ENCODE peak calls at places on chromosomes 11 and 22, in eight cellular contexts. V is OCI-LY7, G is WTC11, R is mucosa of descending colon, F is AG10803, A is ascending aorta, E is HCT116, D is MCF 10A. L is an unnamed sample.

GRCh38 chr11:131748146-131749050 is 378.0 kb downstream of the NTM start:
- DNase-seq in V (peak), G (peak), R (peak), F (peak), A (peak), E (no peak), D (peak), L (peak)

GRCh38 chr11:12287374-12288211 is 89.8 kb upstream of the PARVA start:
- DNase-seq in V (no peak), G (peak), R (no peak), F (peak), A (peak), E (peak), D (peak), L (peak)

GRCh38 chr11:82701847-82702520 is 31.7 kb downstream of the FAM181B start:
- DNase-seq in V (peak), G (peak), R (no peak), F (peak), A (no peak), E (peak), D (peak), L (peak)

GRCh38 chr22:43152001-43152354 is 619 bp downstream of the TSPO start:
- DNase-seq in V (peak), G (no peak), R (no peak), F (no peak), A (no peak), E (no peak), D (no peak), L (no peak)

GRCh38 chr22:44366372-44367310 is 53.9 kb upstream of the SHISAL1 start:
- DNase-seq in V (no peak), G (no peak), R (peak), F (no peak), A (no peak), E (no peak), D (no peak), L (peak)

GRCh38 chr11:111081021-111081511 is 164.5 kb upstream of the POU2AF2 start:
- DNase-seq in V (no peak), G (no peak), R (no peak), F (no peak), A (no peak), E (no peak), D (no peak), L (no peak)

GRCh38 chr11:10294289-10294953 is 402 bp upstream of the SBF2 start:
- DNase-seq in V (no peak), G (peak), R (peak), F (peak), A (no peak), E (no peak), D (peak), L (peak)

GRCh38 chr11:111269146-111269868 is 23.8 kb downstream of the POU2AF2 start:
- DNase-seq in V (no peak), G (no peak), R (no peak), F (peak), A (no peak), E (no peak), D (no peak), L (no peak)

GRCh38 chr11:77152846-77153245 is 24.8 kb downstream of the MYO7A start:
- DNase-seq in V (no peak), G (no peak), R (no peak), F (peak), A (no peak), E (no peak), D (no peak), L (no peak)

GRCh38 chr11:43268161-43268560 is 43.6 kb upstream of the API5 start:
- DNase-seq in V (no peak), G (no peak), R (no peak), F (peak), A (no peak), E (no peak), D (no peak), L (peak)

GRCh38 chr11:2913029-2913431 is 16.2 kb downstream of the PHLDA2 start:
- DNase-seq in V (no peak), G (no peak), R (no peak), F (no peak), A (no peak), E (no peak), D (peak), L (no peak)

GRCh38 chr22:38718414-38718813 is 12.7 kb downstream of the GTPBP1 start:
- DNase-seq in V (no peak), G (peak), R (peak), F (peak), A (peak), E (peak), D (peak), L (peak)

GRCh38 chr11:62922189-62922589 is 1.0 kb upstream of the CHRM1 start:
- DNase-seq in V (no peak), G (no peak), R (no peak), F (no peak), A (no peak), E (no peak), D (peak), L (no peak)

GRCh38 chr11:62921201-62921572 is at the start of gene CHRM1:
- DNase-seq in V (no peak), G (no peak), R (peak), F (no peak), A (no peak), E (no peak), D (peak), L (no peak)

GRCh38 chr11:62923634-62924411 is 2.7 kb upstream of the CHRM1 start:
- DNase-seq in V (peak), G (no peak), R (no peak), F (no peak), A (no peak), E (no peak), D (no peak), L (peak)

GRCh38 chr11:62921573-62922188 is 518 bp upstream of the CHRM1 start:
- DNase-seq in V (no peak), G (no peak), R (peak), F (peak), A (no peak), E (no peak), D (peak), L (no peak)

DNA sequence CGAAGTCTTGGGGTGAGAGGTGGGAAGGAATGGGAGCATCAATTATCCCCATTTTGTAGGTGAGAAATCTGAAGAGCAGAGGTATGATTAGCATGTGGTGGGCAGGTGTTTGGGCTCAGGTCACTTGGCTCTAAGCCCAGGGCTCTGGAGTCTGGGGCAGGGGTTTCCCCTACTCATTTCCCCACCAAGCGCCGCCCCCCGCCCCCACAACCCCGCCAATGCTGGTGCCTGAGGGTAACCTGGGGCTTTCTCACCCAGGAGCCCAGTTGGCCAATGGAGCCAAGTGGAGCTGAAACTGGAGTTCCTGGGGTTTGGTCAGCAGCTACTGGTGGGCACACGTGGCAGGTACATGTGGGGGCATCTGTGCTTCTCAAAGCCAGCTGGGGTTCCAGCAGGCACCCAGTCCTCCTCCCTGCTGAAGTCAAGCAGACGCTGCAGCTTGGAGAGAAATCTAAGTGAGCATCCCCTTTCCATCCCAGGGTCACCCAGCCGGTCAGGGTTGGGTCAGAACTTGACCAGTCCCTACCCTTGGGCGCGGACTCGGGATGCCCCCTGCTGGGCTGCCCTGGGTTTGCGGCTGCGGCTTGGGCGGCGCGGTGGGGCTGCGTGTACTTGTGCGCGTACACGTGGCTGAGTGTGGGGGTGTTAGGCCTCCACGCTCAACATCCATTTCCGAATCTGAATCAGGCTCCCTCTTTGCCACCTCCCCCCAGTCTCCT is 1.6 kb upstream of the CHRM1 start:
- DNase-seq in V (peak), G (peak), R (no peak), F (no peak), A (no peak), E (no peak), D (no peak), L (peak)
- TF ChIP-seq CTCF in V (peak), G (peak), R (no peak), F (peak), A (no peak), E (no peak), D (peak), L (peak)

GRCh38 chr22:41301085-41302015 is at the start of gene ZC3H7B:
- DNase-seq in V (peak), G (peak), R (peak), F (peak), A (peak), E (no peak), D (peak), L (peak)
- TF ChIP-seq CTCF in V (peak), G (no peak), R (peak), F (peak), A (peak), E (no peak), D (peak), L (no peak)

GRCh38 chr11:37525336-37525735 is 927.3 kb upstream of the RAG2 start:
- DNase-seq in V (no peak), G (no peak), R (no peak), F (no peak), A (no peak), E (no peak), D (no peak), L (no peak)
- TF ChIP-seq CTCF in V (no peak), G (no peak), R (no peak), F (peak), A (no peak), E (no peak), D (peak), L (no peak)

GRCh38 chr11:64245797-64246623 is 733 bp downstream of the PPP1R14B start:
- DNase-seq in V (peak), G (no peak), R (peak), F (peak), A (peak), E (no peak), D (peak), L (peak)

GRCh38 chr11:64248578-64248977 is 1.8 kb upstream of the PPP1R14B start:
- DNase-seq in V (no peak), G (peak), R (peak), F (no peak), A (no peak), E (no peak), D (no peak), L (no peak)

GRCh38 chr11:64245401-64245796 is 1.3 kb downstream of the PPP1R14B start:
- DNase-seq in V (peak), G (no peak), R (peak), F (no peak), A (peak), E (no peak), D (peak), L (no peak)

GRCh38 chr11:64247729-64248531 is 1.2 kb upstream of the PPP1R14B start:
- DNase-seq in V (no peak), G (no peak), R (no peak), F (no peak), A (no peak), E (no peak), D (no peak), L (no peak)

GRCh38 chr11:64246874-64247728 is at the start of gene PPP1R14B:
- DNase-seq in V (peak), G (peak), R (peak), F (peak), A (peak), E (no peak), D (peak), L (peak)
- TF ChIP-seq CTCF in V (no peak), G (no peak), R (no peak), F (no peak), A (no peak), E (no peak), D (no peak), L (peak)

DNA sequence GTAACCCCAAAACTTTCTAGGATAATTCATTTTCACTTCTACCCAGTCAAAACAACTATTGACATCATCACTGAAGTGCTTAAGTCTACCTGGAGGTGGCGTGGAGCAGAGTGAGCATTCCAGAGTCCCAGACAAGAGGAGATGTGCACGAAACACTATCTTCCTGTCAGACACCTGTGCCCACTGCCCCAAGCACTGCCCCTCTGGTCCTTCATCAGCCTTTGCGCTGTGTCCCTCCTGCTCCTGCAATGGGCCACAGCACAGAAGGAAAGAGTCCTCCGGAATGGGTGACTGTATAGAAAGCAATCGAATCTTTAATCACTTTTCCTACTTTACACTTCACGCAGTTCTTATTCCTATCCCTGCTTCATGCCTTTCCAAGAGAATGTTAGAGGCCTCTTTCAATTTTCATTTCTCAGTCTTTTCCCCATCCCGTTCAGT is 512 bp upstream of the GRIA4 start:
- DNase-seq in V (no peak), G (peak), R (no peak), F (no peak), A (no peak), E (peak), D (peak), L (peak)
- TF ChIP-seq CTCF in V (peak), G (no peak), R (no peak), F (peak), A (no peak), E (no peak), D (peak), L (no peak)

DNA sequence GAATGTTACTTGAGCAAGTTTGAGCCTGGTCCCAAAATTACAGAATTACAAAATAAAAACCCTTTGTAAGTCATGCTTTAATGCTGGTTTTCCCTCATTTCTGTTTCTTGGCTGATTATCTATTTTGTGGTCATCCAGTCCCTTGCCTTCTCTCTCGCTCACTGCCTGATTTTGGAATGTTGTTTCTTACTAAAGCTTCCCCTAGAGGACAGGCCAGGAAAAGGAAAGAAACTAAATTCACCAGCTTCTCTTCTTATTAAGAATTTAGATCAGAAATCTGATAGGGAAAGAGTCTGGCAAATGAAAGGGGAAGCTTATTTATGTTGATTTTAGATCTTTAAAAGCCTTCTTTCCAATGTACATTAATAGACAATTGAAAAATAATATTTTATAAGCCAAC is 16.6 kb upstream of the BDNF start:
- DNase-seq in V (no peak), G (no peak), R (no peak), F (peak), A (no peak), E (no peak), D (no peak), L (no peak)
- TF ChIP-seq CTCF in V (no peak), G (no peak), R (no peak), F (peak), A (no peak), E (peak), D (no peak), L (no peak)